ENCODE peak calls at places on chromosomes 3 and 15, in four cellular contexts. One of them, this sample, is unnamed.

GRCh38 chr3:11389570-11390268 is 117.5 kb downstream of the ATG7 start:
- DNase-seq in heart left ventricle: no peak
- DNase-seq in GM23338: no peak
- DNase-seq in A549: no peak
- DNase-seq in this sample: no peak

GRCh38 chr15:36053746-36054145 is 507.8 kb upstream of the DPH6 start:
- DNase-seq in heart left ventricle: no peak
- DNase-seq in GM23338: no peak
- DNase-seq in A549: no peak
- DNase-seq in this sample: no peak

GRCh38 chr3:14346642-14347041 is 55.8 kb upstream of the SLC6A6 start:
- DNase-seq in heart left ventricle: no peak
- DNase-seq in GM23338: no peak
- DNase-seq in A549: no peak
- DNase-seq in this sample: no peak

GRCh38 chr3:121660356-121661171 is at the start of gene HCLS1:
- DNase-seq in heart left ventricle: peak; percentile 69
- DNase-seq in GM23338: peak; percentile 12
- DNase-seq in A549: no peak
- DNase-seq in this sample: peak; percentile 18

GRCh38 chr15:49196856-49197255 is 26.8 kb downstream of the GALK2 start:
- DNase-seq in heart left ventricle: no peak
- DNase-seq in GM23338: no peak
- DNase-seq in A549: no peak
- DNase-seq in this sample: no peak

GRCh38 chr3:13657660-13658435 is 108.9 kb downstream of the FBLN2 start:
- DNase-seq in heart left ventricle: no peak
- DNase-seq in GM23338: peak; percentile 75
- DNase-seq in A549: peak; percentile 95
- DNase-seq in this sample: peak; percentile 35

GRCh38 chr15:25181290-25182097 is 226.7 kb downstream of the SNRPN start:
- DNase-seq in heart left ventricle: peak; percentile 42
- DNase-seq in GM23338: no peak
- DNase-seq in A549: no peak
- DNase-seq in this sample: peak; percentile 4

GRCh38 chr15:92803852-92804609 is 96.1 kb upstream of the CHD2 start:
- DNase-seq in heart left ventricle: no peak
- DNase-seq in GM23338: no peak
- DNase-seq in A549: peak; percentile 96
- DNase-seq in this sample: peak; percentile 88

GRCh38 chr3:112365035-112365434 is 32.1 kb downstream of the CD200 start:
- DNase-seq in heart left ventricle: no peak
- DNase-seq in GM23338: no peak
- DNase-seq in A549: no peak
- DNase-seq in this sample: no peak

GRCh38 chr3:143266512-143266911 is 146.9 kb downstream of the CHST2 start:
- DNase-seq in heart left ventricle: no peak
- DNase-seq in GM23338: no peak
- DNase-seq in A549: no peak
- DNase-seq in this sample: no peak

GRCh38 chr3:63323766-63324165 is 45.7 kb downstream of the SYNPR start:
- DNase-seq in heart left ventricle: no peak
- DNase-seq in GM23338: no peak
- DNase-seq in A549: no peak
- DNase-seq in this sample: no peak

GRCh38 chr3:97810779-97811390 is 10.9 kb upstream of the CRYBG3 start:
- DNase-seq in heart left ventricle: no peak
- DNase-seq in GM23338: no peak
- DNase-seq in A549: no peak
- DNase-seq in this sample: no peak

GRCh38 chr3:152524198-152525140 is 255.7 kb downstream of the MBNL1 start:
- DNase-seq in heart left ventricle: no peak
- DNase-seq in GM23338: peak; percentile 64
- DNase-seq in A549: no peak
- DNase-seq in this sample: no peak

GRCh38 chr3:60707452-60708020 is 543.7 kb downstream of the FHIT start:
- DNase-seq in heart left ventricle: no peak
- DNase-seq in GM23338: no peak
- DNase-seq in A549: no peak
- DNase-seq in this sample: no peak

GRCh38 chr15:40069178-40070165 is 30.5 kb upstream of the SRP14 start:
- DNase-seq in heart left ventricle: peak; percentile 93
- DNase-seq in GM23338: peak; percentile 60
- DNase-seq in A549: peak; percentile 76
- DNase-seq in this sample: peak; percentile 72

GRCh38 chr3:47194994-47195393 is 31.1 kb upstream of the SETD2 start:
- DNase-seq in heart left ventricle: no peak
- DNase-seq in GM23338: no peak
- DNase-seq in A549: no peak
- DNase-seq in this sample: no peak

GRCh38 chr3:111578867-111579266 is 16.3 kb downstream of the ZBED2 start:
- DNase-seq in heart left ventricle: no peak
- DNase-seq in GM23338: no peak
- DNase-seq in A549: no peak
- DNase-seq in this sample: no peak

GRCh38 chr3:99720985-99721632 is 82.7 kb downstream of the COL8A1 start:
- DNase-seq in heart left ventricle: no peak
- DNase-seq in GM23338: no peak
- DNase-seq in A549: no peak
- DNase-seq in this sample: no peak

GRCh38 chr3:186182850-186183249 is 74.0 kb upstream of the ETV5 start:
- DNase-seq in heart left ventricle: no peak
- DNase-seq in GM23338: no peak
- DNase-seq in A549: no peak
- DNase-seq in this sample: no peak

GRCh38 chr3:88222343-88222742 is 72.6 kb downstream of the C3orf38 start:
- DNase-seq in heart left ventricle: no peak
- DNase-seq in GM23338: no peak
- DNase-seq in A549: no peak
- DNase-seq in this sample: no peak

GRCh38 chr3:193240850-193241706 is at the start of gene PLAAT1:
- DNase-seq in heart left ventricle: peak; percentile 78
- DNase-seq in GM23338: peak; percentile 81
- DNase-seq in A549: peak; percentile 39
- DNase-seq in this sample: peak; percentile 35

GRCh38 chr15:74408815-74409214 is 24.9 kb downstream of the SEMA7A start:
- DNase-seq in heart left ventricle: no peak
- DNase-seq in GM23338: no peak
- DNase-seq in A549: no peak
- DNase-seq in this sample: no peak

GRCh38 chr3:186394566-186395217 is 32.7 kb upstream of the DGKG start:
- DNase-seq in heart left ventricle: no peak
- DNase-seq in GM23338: no peak
- DNase-seq in A549: no peak
- DNase-seq in this sample: no peak

GRCh38 chr3:182989566-182989965 is 9.2 kb upstream of the DCUN1D1 start:
- DNase-seq in heart left ventricle: no peak
- DNase-seq in GM23338: no peak
- DNase-seq in A549: no peak
- DNase-seq in this sample: no peak

GRCh38 chr3:43012189-43012588 is 33.1 kb downstream of the GASK1A start:
- DNase-seq in heart left ventricle: no peak
- DNase-seq in GM23338: no peak
- DNase-seq in A549: no peak
- DNase-seq in this sample: no peak

GRCh38 chr3:38111201-38111600 is 25.7 kb downstream of the ACAA1 start:
- DNase-seq in heart left ventricle: no peak
- DNase-seq in GM23338: no peak
- DNase-seq in A549: no peak
- DNase-seq in this sample: no peak

GRCh38 chr3:45188714-45189659 is 37.1 kb downstream of the TMEM158 start:
- DNase-seq in heart left ventricle: no peak
- DNase-seq in GM23338: no peak
- DNase-seq in A549: no peak
- DNase-seq in this sample: peak; percentile 50

GRCh38 chr3:105967117-105967516 is 98.3 kb upstream of the CBLB start:
- DNase-seq in heart left ventricle: no peak
- DNase-seq in GM23338: no peak
- DNase-seq in A549: no peak
- DNase-seq in this sample: no peak

DNA sequence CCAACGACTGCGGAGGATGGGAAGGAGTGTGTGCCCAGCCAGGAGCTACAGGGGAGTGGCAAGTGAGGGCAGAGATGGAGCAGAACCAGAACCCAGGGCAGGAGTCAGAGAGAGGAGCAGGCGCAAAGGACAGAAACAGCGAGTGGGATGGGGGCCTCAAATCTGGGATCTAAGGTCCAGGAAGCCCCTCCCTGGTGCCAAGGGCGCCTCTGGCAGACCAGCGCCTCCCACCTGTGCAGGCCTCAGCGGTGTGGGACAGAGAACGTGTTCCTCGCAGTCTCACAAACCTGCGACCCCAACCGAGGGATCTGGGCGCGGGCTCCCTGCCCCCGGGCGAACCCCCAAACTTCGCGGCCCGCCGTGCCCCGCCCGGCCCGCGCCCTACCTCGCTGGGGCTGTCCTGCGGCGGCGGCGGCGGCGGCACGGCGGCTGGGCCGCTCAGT is 292 bp downstream of the PCBP4 start:
- DNase-seq in heart left ventricle: no peak
- DNase-seq in GM23338: no peak
- DNase-seq in A549: no peak
- DNase-seq in this sample: no peak
- TF ChIP-seq CTCF in heart left ventricle: no peak
- TF ChIP-seq CTCF in GM23338: no peak
- TF ChIP-seq CTCF in A549: no peak
- TF ChIP-seq CTCF in this sample: no peak

GRCh38 chr15:67086650-67086941 is 21.2 kb downstream of the SMAD3 start:
- DNase-seq in heart left ventricle: no peak
- DNase-seq in GM23338: no peak
- DNase-seq in A549: no peak
- DNase-seq in this sample: no peak

GRCh38 chr15:67085818-67086649 is 20.6 kb downstream of the SMAD3 start:
- DNase-seq in heart left ventricle: no peak
- DNase-seq in GM23338: no peak
- DNase-seq in A549: no peak
- DNase-seq in this sample: no peak

GRCh38 chr15:67085237-67085817 is 19.9 kb downstream of the SMAD3 start:
- DNase-seq in heart left ventricle: no peak
- DNase-seq in GM23338: no peak
- DNase-seq in A549: no peak
- DNase-seq in this sample: no peak

GRCh38 chr15:67083135-67083766 is 17.8 kb downstream of the SMAD3 start:
- DNase-seq in heart left ventricle: no peak
- DNase-seq in GM23338: no peak
- DNase-seq in A549: no peak
- DNase-seq in this sample: no peak

DNA sequence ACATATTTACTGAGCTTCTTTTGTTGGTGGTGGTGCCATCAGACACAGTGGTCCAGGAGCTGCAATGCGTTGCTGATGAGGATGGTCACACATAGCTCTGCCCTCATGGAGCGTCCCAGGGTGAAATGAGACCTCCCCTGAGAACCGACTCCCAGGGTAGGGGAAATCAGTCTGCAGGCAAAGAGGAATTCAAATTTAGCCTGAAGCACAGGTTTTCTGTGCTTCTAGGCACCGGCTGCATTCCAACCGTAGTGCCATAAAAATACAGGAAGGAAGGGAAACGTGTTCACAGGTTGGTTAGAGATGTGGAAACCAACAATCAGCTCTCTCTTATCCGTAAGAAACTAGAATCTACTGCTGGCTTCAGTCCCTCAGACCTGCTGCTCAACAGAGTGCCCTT is 19.2 kb downstream of the SMAD3 start:
- DNase-seq in heart left ventricle: no peak
- DNase-seq in GM23338: no peak
- DNase-seq in A549: no peak
- DNase-seq in this sample: no peak
- H3K4me1 ChIP-seq in heart left ventricle: peaks cover 99% of the 10 kb centered on the region
- H3K4me1 ChIP-seq in GM23338: peaks cover 13% of the 10 kb centered on the region
- H3K4me1 ChIP-seq in A549: peaks cover 100% of the 10 kb centered on the region
- H3K4me1 ChIP-seq in this sample: peaks cover 23% of the 10 kb centered on the region

GRCh38 chr15:42602501-42602900 is 27.1 kb downstream of the STARD9 start:
- DNase-seq in heart left ventricle: no peak
- DNase-seq in GM23338: no peak
- DNase-seq in A549: no peak
- DNase-seq in this sample: no peak

GRCh38 chr15:42608767-42609488 is 33.5 kb downstream of the STARD9 start:
- DNase-seq in heart left ventricle: no peak
- DNase-seq in GM23338: no peak
- DNase-seq in A549: no peak
- DNase-seq in this sample: no peak

GRCh38 chr15:42603978-42604377 is 28.6 kb downstream of the STARD9 start:
- DNase-seq in heart left ventricle: no peak
- DNase-seq in GM23338: no peak
- DNase-seq in A549: no peak
- DNase-seq in this sample: no peak

GRCh38 chr15:42608110-42608531 is 32.7 kb downstream of the STARD9 start:
- DNase-seq in heart left ventricle: no peak
- DNase-seq in GM23338: no peak
- DNase-seq in A549: no peak
- DNase-seq in this sample: no peak

DNA sequence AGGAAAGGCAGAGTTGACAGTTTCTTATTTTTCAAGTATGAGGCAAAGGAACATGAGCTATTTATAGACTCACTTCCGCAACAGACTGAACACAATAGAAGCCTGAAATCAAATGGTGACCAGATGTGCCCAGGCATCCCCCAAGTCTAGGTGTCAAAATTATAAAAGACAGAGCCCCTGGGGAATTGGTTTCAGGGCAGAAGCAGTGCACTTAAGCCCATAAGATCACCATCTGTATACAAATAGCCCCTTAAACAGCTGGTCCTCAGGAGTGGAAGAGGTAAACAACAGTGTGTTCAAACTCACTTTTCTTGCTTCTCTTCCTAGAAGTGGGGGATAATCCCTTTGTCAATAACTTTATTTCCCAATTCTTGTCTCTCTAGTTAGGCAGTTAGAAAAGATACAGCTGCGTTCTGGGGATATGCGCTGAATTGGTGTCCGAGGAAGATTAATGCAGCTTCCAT is 29.9 kb downstream of the STARD9 start:
- DNase-seq in heart left ventricle: no peak
- DNase-seq in GM23338: no peak
- DNase-seq in A549: no peak
- DNase-seq in this sample: no peak
- H3K27ac ChIP-seq in heart left ventricle: peak overlapping the region; percentile 75
- H3K27ac ChIP-seq in GM23338: no peak overlapping the region
- H3K27ac ChIP-seq in A549: no peak overlapping the region
- H3K27ac ChIP-seq in this sample: peak overlapping the region; percentile 79

GRCh38 chr15:63041982-63042878 is at the start of gene TPM1:
- DNase-seq in heart left ventricle: peak; percentile 94
- DNase-seq in GM23338: peak; percentile 94
- DNase-seq in A549: peak; percentile 95
- DNase-seq in this sample: peak; percentile 92
- TF ChIP-seq CTCF in heart left ventricle: no peak
- TF ChIP-seq CTCF in GM23338: peak; percentile 25
- TF ChIP-seq CTCF in A549: peak; percentile 13
- TF ChIP-seq CTCF in this sample: peak; percentile 2

GRCh38 chr3:191470543-191470942 is 9.6 kb downstream of the PYDC2 start:
- DNase-seq in heart left ventricle: no peak
- DNase-seq in GM23338: no peak
- DNase-seq in A549: no peak
- DNase-seq in this sample: no peak
- H3K4me1 ChIP-seq in heart left ventricle: no peaks in the 10 kb centered on the region
- H3K4me1 ChIP-seq in GM23338: no peaks in the 10 kb centered on the region
- H3K4me1 ChIP-seq in A549: no peaks in the 10 kb centered on the region
- H3K4me1 ChIP-seq in this sample: no peaks in the 10 kb centered on the region

GRCh38 chr15:86300371-86301106 is 220.9 kb downstream of the AGBL1 start:
- DNase-seq in heart left ventricle: no peak
- DNase-seq in GM23338: peak; percentile 17
- DNase-seq in A549: no peak
- DNase-seq in this sample: no peak
- H3K27ac ChIP-seq in heart left ventricle: no peak overlapping the region
- H3K27ac ChIP-seq in GM23338: peak overlapping the region; percentile 70
- H3K27ac ChIP-seq in A549: no peak overlapping the region
- H3K27ac ChIP-seq in this sample: no peak overlapping the region

GRCh38 chr3:16828815-16829214 is 55.9 kb upstream of the PLCL2 start:
- DNase-seq in heart left ventricle: no peak
- DNase-seq in GM23338: peak; percentile 80
- DNase-seq in A549: peak; percentile 25
- DNase-seq in this sample: no peak
- TF ChIP-seq CTCF in heart left ventricle: no peak
- TF ChIP-seq CTCF in GM23338: peak; percentile 80
- TF ChIP-seq CTCF in A549: peak; percentile 36
- TF ChIP-seq CTCF in this sample: no peak